ENCODE peak calls at places on chromosomes 12 and 14, in five cellular contexts. One of them, this sample, is unnamed.

GRCh38 chr12:65764325-65764724 is 60.0 kb upstream of the HMGA2 start:
- DNase-seq in pancreas: no peak
- DNase-seq in thyroid gland: no peak
- DNase-seq in thoracic aorta: no peak
- DNase-seq in AG04450: no peak
- DNase-seq in this sample: no peak

GRCh38 chr12:52809166-52809565 is 4.8 kb downstream of the KRT4 start:
- DNase-seq in AG04450: no peak
- DNase-seq in thyroid gland: no peak
- DNase-seq in pancreas: no peak
- DNase-seq in thoracic aorta: no peak
- DNase-seq in this sample: no peak

GRCh38 chr12:50040657-50041056 is 15.4 kb upstream of the RACGAP1 start:
- DNase-seq in thoracic aorta: no peak
- DNase-seq in AG04450: no peak
- DNase-seq in pancreas: no peak
- DNase-seq in thyroid gland: no peak
- DNase-seq in this sample: no peak

GRCh38 chr12:57420482-57420881 is 10.4 kb downstream of the R3HDM2 start:
- DNase-seq in thyroid gland: no peak
- DNase-seq in AG04450: no peak
- DNase-seq in thoracic aorta: no peak
- DNase-seq in pancreas: no peak
- DNase-seq in this sample: no peak

GRCh38 chr12:123075591-123076171 is 75.2 kb downstream of the PITPNM2 start:
- DNase-seq in thyroid gland: peak
- DNase-seq in thoracic aorta: no peak
- DNase-seq in pancreas: no peak
- DNase-seq in AG04450: no peak
- DNase-seq in this sample: no peak

GRCh38 chr14:67987596-67987995 is 168.0 kb downstream of the RAD51B start:
- DNase-seq in thyroid gland: no peak
- DNase-seq in thoracic aorta: no peak
- DNase-seq in pancreas: no peak
- DNase-seq in AG04450: peak
- DNase-seq in this sample: no peak

GRCh38 chr12:29796823-29797263 is 13.1 kb upstream of the TMTC1 start:
- DNase-seq in AG04450: peak
- DNase-seq in thyroid gland: no peak
- DNase-seq in thoracic aorta: no peak
- DNase-seq in pancreas: no peak
- DNase-seq in this sample: peak

GRCh38 chr12:94100254-94100653 is 48.1 kb upstream of the PLXNC1 start:
- DNase-seq in thoracic aorta: no peak
- DNase-seq in AG04450: no peak
- DNase-seq in pancreas: no peak
- DNase-seq in thyroid gland: no peak
- DNase-seq in this sample: peak

GRCh38 chr12:50790081-50790480 is 26.2 kb downstream of the ATF1 start:
- DNase-seq in thyroid gland: no peak
- DNase-seq in pancreas: no peak
- DNase-seq in AG04450: no peak
- DNase-seq in thoracic aorta: no peak
- DNase-seq in this sample: no peak

GRCh38 chr14:103607039-103607668 is 21.9 kb upstream of the KLC1 start:
- DNase-seq in thoracic aorta: no peak
- DNase-seq in AG04450: peak
- DNase-seq in thyroid gland: peak
- DNase-seq in pancreas: peak
- DNase-seq in this sample: peak

GRCh38 chr14:25862068-25862467 is 735.8 kb downstream of the NOVA1 start:
- DNase-seq in AG04450: no peak
- DNase-seq in pancreas: no peak
- DNase-seq in thyroid gland: no peak
- DNase-seq in thoracic aorta: no peak
- DNase-seq in this sample: no peak

GRCh38 chr12:105980048-105980447 is 158.7 kb downstream of the NUAK1 start:
- DNase-seq in thoracic aorta: no peak
- DNase-seq in thyroid gland: no peak
- DNase-seq in pancreas: no peak
- DNase-seq in AG04450: no peak
- DNase-seq in this sample: no peak

GRCh38 chr12:581321-581720 is 81.9 kb downstream of the NINJ2 start:
- DNase-seq in pancreas: no peak
- DNase-seq in AG04450: no peak
- DNase-seq in thyroid gland: no peak
- DNase-seq in thoracic aorta: no peak
- DNase-seq in this sample: no peak

GRCh38 chr14:90382491-90383125 is 14.2 kb upstream of the CALM1 start:
- DNase-seq in thyroid gland: peak
- DNase-seq in AG04450: no peak
- DNase-seq in thoracic aorta: no peak
- DNase-seq in pancreas: peak
- DNase-seq in this sample: peak

GRCh38 chr12:53941187-53941586 is 2.6 kb downstream of the HOXC13 start:
- DNase-seq in thyroid gland: no peak
- DNase-seq in thoracic aorta: no peak
- DNase-seq in pancreas: no peak
- DNase-seq in AG04450: no peak
- DNase-seq in this sample: no peak

GRCh38 chr14:23443411-23443812 is 8.0 kb upstream of the MYH7 start:
- DNase-seq in AG04450: no peak
- DNase-seq in thoracic aorta: no peak
- DNase-seq in thyroid gland: no peak
- DNase-seq in pancreas: no peak
- DNase-seq in this sample: no peak
- H3K27ac ChIP-seq in AG04450: no peak
- H3K27ac ChIP-seq in thoracic aorta: no peak
- H3K27ac ChIP-seq in thyroid gland: no peak
- H3K27ac ChIP-seq in pancreas: no peak
- H3K27ac ChIP-seq in this sample: peak

DNA sequence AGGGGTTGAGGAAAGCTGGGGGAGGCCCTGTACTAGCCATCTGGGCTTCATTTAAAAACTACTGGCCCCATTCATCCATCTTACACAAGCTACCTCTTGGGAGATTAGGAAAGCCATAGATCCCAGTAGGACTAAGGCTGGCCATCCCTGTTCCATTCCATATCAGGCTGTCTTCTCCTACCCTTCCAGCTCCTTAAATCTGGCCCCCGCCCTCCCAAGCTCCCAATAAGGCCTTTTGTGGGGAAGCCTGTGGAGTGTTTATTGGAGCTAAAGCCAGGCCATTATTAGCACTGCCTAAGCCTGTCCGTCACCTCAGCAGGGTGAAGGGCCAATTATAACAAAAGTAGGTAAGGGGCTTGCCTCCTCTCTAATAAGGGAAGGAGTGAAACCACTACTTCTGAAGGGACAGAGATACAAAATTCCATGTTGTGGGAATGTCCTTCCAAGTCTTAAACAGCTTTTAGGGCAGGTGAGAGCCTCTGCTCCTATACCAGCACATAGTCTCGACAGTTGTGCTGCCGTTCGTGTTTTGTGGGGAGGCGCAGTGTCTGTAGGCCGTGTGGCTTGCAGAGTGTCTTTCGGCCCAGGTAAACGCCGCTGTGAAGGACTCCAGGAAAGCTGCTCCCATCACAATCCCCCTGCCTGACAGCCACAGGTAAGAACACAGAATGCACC is 3.7 kb downstream of the MYL6 start:
- DNase-seq in AG04450: no peak
- DNase-seq in pancreas: no peak
- DNase-seq in thoracic aorta: no peak
- DNase-seq in thyroid gland: no peak
- DNase-seq in this sample: no peak
- H3K4me3 ChIP-seq in AG04450: peak
- H3K4me3 ChIP-seq in pancreas: no peak
- H3K4me3 ChIP-seq in thoracic aorta: peak
- H3K4me3 ChIP-seq in thyroid gland: no peak
- H3K4me3 ChIP-seq in this sample: no peak

DNA sequence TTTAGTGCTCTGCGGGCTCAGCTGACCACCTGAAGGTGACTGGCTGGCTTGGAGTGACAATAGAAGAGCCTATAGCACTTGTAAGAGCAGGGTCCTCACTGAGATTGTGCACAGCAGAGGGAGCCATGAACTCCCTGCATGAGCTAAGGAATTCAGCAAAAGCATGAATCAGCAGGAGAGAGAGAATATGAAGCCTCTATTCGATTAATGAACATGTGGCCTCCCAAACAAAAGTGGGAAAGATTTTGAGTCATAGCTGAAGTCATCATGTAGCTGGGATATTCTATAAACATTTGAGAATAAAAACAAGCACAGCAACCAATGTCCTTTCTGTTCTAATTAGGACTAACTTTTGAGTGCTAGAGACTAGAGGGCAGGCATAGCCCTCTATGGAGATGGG is 626.6 kb downstream of the DIO2 start:
- DNase-seq in AG04450: peak
- DNase-seq in pancreas: no peak
- DNase-seq in thoracic aorta: no peak
- DNase-seq in thyroid gland: no peak
- DNase-seq in this sample: no peak
- TF ChIP-seq CTCF in AG04450: peak
- TF ChIP-seq CTCF in pancreas: no peak
- TF ChIP-seq CTCF in thoracic aorta: no peak
- TF ChIP-seq CTCF in thyroid gland: no peak
- TF ChIP-seq CTCF in this sample: no peak

DNA sequence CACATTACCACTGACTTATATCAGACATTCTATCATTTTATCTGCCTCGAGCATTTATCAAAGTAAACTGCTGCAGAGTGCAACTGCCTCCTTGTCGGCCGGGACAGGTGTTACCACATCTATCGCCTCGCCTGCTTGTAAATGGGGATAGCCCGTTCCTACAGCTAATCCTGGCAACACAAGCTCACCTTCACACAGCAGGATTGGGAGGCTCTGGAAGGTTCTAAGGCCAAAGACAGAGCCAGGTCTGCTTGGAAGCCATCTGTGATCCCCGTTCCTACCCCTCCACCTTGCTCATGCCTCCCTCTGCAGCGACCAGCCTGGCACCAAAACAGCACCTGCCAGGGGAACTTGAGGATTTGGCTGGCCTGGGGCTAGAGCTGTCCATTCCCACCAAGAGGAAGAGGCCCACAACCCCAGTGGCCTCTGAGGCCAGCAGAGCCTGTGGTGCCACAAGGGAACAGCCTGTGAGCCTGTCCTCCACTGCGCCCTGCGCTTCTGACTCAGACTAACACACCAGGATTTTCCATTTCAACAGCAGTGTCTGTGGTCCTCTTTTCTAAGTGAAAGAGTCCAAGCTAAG is 114.8 kb upstream of the DIO3 start:
- DNase-seq in AG04450: no peak
- DNase-seq in thyroid gland: no peak
- DNase-seq in pancreas: no peak
- DNase-seq in thoracic aorta: no peak
- DNase-seq in this sample: no peak
- H3K27ac ChIP-seq in AG04450: no peak
- H3K27ac ChIP-seq in thyroid gland: no peak
- H3K27ac ChIP-seq in pancreas: no peak
- H3K27ac ChIP-seq in thoracic aorta: no peak
- H3K27ac ChIP-seq in this sample: no peak

DNA sequence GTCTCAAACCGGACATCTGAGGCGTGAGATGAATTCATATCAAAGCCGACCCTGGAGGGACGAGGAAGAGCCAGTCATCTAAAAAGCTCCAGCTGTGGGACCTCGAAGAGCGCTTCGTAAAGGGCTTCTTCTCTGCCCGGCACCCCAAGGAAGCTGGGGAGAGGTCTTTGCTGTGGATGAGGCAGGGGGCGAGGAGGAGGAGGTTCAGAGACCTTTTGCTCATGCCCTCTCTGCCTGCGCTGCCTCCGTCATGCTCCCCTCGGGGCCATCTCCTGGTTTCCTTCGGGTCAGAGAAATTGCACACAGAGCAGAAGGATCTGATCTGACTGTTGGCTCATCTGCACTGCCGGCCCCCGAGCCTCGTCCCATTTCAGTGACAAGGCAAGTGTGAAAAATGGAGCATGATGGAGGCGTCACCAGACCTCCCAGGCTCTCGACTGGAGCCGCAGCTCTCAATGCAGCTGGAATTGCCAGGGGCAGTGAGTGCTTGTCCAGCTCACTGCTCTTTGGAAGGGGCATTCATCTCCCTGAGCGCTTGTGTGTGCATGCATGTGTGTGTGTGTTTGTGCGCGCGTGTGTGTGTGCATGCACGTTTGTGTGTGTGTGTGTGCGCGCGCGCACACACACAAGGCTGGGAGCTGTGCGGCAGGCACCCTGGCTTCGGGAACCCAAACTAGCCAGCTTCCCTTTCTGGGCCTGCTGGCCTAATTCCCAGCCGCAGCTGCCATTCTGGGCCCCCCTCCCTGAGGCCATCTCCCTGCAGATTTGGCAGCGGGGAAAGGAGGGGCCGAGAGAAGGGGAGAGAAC is 9.2 kb downstream of the CABP1 start:
- DNase-seq in pancreas: no peak
- DNase-seq in thyroid gland: no peak
- DNase-seq in thoracic aorta: no peak
- DNase-seq in AG04450: no peak
- DNase-seq in this sample: no peak
- H3K4me3 ChIP-seq in pancreas: no peak
- H3K4me3 ChIP-seq in thyroid gland: no peak
- H3K4me3 ChIP-seq in thoracic aorta: peak
- H3K4me3 ChIP-seq in AG04450: peak
- H3K4me3 ChIP-seq in this sample: peak